ENCODE peak calls at places on chromosomes 13 and 19, in four cellular contexts. U is kidney glomerular epithelial cell, A is hepatic stellate cell, Y is HL-60. N is an unnamed sample.

GRCh38 chr13:35926859-35927530 is 204.2 kb downstream of the DCLK1 start:
- DNase-seq in U (no peak), A (no peak), Y (no peak), N (no peak)

GRCh38 chr19:3671680-3672574 is 28.3 kb downstream of the PIP5K1C start:
- DNase-seq in U (no peak), A (no peak), Y (no peak), N (no peak)

GRCh38 chr19:610801-611505 is 21.3 kb downstream of the HCN2 start:
- DNase-seq in U (no peak), A (peak), Y (peak), N (no peak)

GRCh38 chr19:2290441-2291184 is 8.6 kb upstream of the PEAK3 start:
- DNase-seq in U (no peak), A (no peak), Y (no peak), N (no peak)

GRCh38 chr13:27251166-27252088 is at the start of gene RPL21:
- DNase-seq in U (peak), A (peak), Y (peak), N (peak)

GRCh38 chr13:109275848-109276247 is 510.5 kb downstream of the IRS2 start:
- DNase-seq in U (no peak), A (no peak), Y (no peak), N (no peak)

GRCh38 chr13:49374585-49375290 is 69.1 kb downstream of the CAB39L start:
- DNase-seq in U (peak), A (peak), Y (no peak), N (no peak)

GRCh38 chr19:24166055-24166454 is 79.1 kb downstream of the ZNF254 start:
- DNase-seq in U (peak), A (no peak), Y (no peak), N (no peak)

GRCh38 chr13:34462843-34463242 is 479.2 kb upstream of the NBEA start:
- DNase-seq in U (peak), A (peak), Y (no peak), N (no peak)

GRCh38 chr13:24361138-24361537 is 51.8 kb downstream of the C1QTNF9 start:
- DNase-seq in U (no peak), A (no peak), Y (no peak), N (no peak)

GRCh38 chr19:58356971-58357797 is 3.9 kb upstream of the A1BG start:
- DNase-seq in U (no peak), A (peak), Y (no peak), N (no peak)

GRCh38 chr19:2425622-2426581 is 1.5 kb downstream of the TIMM13 start:
- DNase-seq in U (no peak), A (no peak), Y (no peak), N (no peak)

GRCh38 chr13:28707629-28708427 is 10.9 kb downstream of the SLC46A3 start:
- DNase-seq in U (no peak), A (peak), Y (peak), N (no peak)

GRCh38 chr19:7953060-7953459 is 9.6 kb upstream of the TIMM44 start:
- DNase-seq in U (peak), A (peak), Y (peak), N (no peak)

GRCh38 chr13:29924951-29925350 is 74.5 kb upstream of the UBL3 start:
- DNase-seq in U (no peak), A (no peak), Y (no peak), N (no peak)

GRCh38 chr19:30811397-30812098 is 439.4 kb downstream of the ZNF536 start:
- DNase-seq in U (no peak), A (no peak), Y (no peak), N (no peak)

GRCh38 chr13:66347718-66348117 is 882.4 kb downstream of the PCDH9 start:
- DNase-seq in U (peak), A (no peak), Y (no peak), N (no peak)

GRCh38 chr13:108755084-108755483 is 125.7 kb downstream of the MYO16 start:
- DNase-seq in U (no peak), A (no peak), Y (no peak), N (no peak)

GRCh38 chr13:82654851-82655517 is 1227.3 kb downstream of the SLITRK1 start:
- DNase-seq in U (no peak), A (no peak), Y (no peak), N (no peak)

GRCh38 chr19:41218615-41219507 is at the start of gene AXL:
- DNase-seq in U (peak), A (peak), Y (no peak), N (no peak)

GRCh38 chr19:7698583-7698982 is 3.3 kb downstream of the FCER2 start:
- DNase-seq in U (no peak), A (no peak), Y (no peak), N (no peak)